ENCODE peak calls at places on chromosomes 6 and 20, in six cellular contexts. P is K562, V is endothelial cell of umbilical vein, L is HL-60, W is Panc1, H is GM23338. S is an unnamed sample.

GRCh38 chr6:26550250-26550993 is 12.3 kb downstream of the HMGN4 start:
- DNase-seq in L (no peak), P (peak), H (peak), V (peak), W (no peak), S (no peak)

GRCh38 chr6:139415365-139415764 is 40.9 kb upstream of the CITED2 start:
- DNase-seq in V (no peak), P (no peak), L (no peak), H (no peak), W (no peak), S (no peak)

GRCh38 chr6:15247750-15248450 is 2.0 kb downstream of the JARID2 start:
- DNase-seq in H (peak), L (no peak), V (peak), W (no peak), P (peak), S (no peak)

GRCh38 chr6:43183441-43183840 is 1.4 kb downstream of the CUL9 start:
- DNase-seq in L (no peak), W (no peak), V (no peak), P (no peak), H (no peak), S (no peak)

GRCh38 chr6:20440291-20440690 is 38.6 kb downstream of the E2F3 start:
- DNase-seq in W (no peak), L (no peak), H (no peak), P (no peak), V (no peak), S (no peak)

GRCh38 chr6:1611572-1612385 is 2.1 kb downstream of the FOXC1 start:
- DNase-seq in W (no peak), H (peak), P (no peak), V (peak), L (no peak), S (no peak)

GRCh38 chr20:32457476-32457986 is 99.4 kb downstream of the ASXL1 start:
- DNase-seq in P (peak), W (no peak), H (peak), L (no peak), V (peak), S (no peak)

GRCh38 chr20:3871549-3872265 is 17.5 kb upstream of the PANK2 start:
- DNase-seq in V (no peak), H (no peak), L (no peak), W (no peak), P (peak), S (no peak)

GRCh38 chr6:27293436-27294152 is 18.5 kb downstream of the POM121L2 start:
- DNase-seq in W (peak), L (no peak), H (peak), P (peak), V (no peak), S (no peak)

GRCh38 chr6:42338573-42339218 is 113.0 kb downstream of the TRERF1 start:
- DNase-seq in W (peak), H (no peak), L (no peak), V (peak), P (no peak), S (no peak)

GRCh38 chr20:63913768-63914167 is 18.8 kb downstream of the DNAJC5 start:
- DNase-seq in V (no peak), P (no peak), W (no peak), L (no peak), H (no peak), S (no peak)

GRCh38 chr6:142857609-142858195 is 87.3 kb downstream of the HIVEP2 start:
- DNase-seq in H (no peak), V (no peak), L (no peak), P (no peak), W (no peak), S (no peak)

GRCh38 chr20:20237093-20237959 is 130.6 kb upstream of the INSM1 start:
- DNase-seq in H (peak), V (peak), P (peak), W (peak), L (no peak), S (no peak)
- TF ChIP-seq POLR2AphosphoS5 in H (no peak), V (no peak), P (no peak), W (no peak), L (no peak), S (no peak)

GRCh38 chr20:36460648-36461599 is 80.4 kb upstream of the MYL9 start:
- DNase-seq in H (peak), W (peak), L (peak), P (peak), V (peak), S (no peak)

GRCh38 chr20:36465109-36466080 is 75.9 kb upstream of the MYL9 start:
- DNase-seq in P (peak), L (no peak), V (peak), W (peak), H (peak), S (peak)

GRCh38 chr20:36461600-36462439 is 79.5 kb upstream of the MYL9 start:
- DNase-seq in H (peak), V (peak), P (peak), L (peak), W (no peak), S (no peak)

GRCh38 chr20:36462440-36463211 is 78.7 kb upstream of the MYL9 start:
- DNase-seq in H (peak), W (no peak), P (no peak), L (no peak), V (peak), S (no peak)

GRCh38 chr20:36463212-36464061 is 77.9 kb upstream of the MYL9 start:
- DNase-seq in H (no peak), P (no peak), V (peak), L (no peak), W (no peak), S (no peak)
- TF ChIP-seq POLR2AphosphoS5 in H (no peak), P (no peak), V (no peak), L (no peak), W (no peak), S (no peak)

DNA sequence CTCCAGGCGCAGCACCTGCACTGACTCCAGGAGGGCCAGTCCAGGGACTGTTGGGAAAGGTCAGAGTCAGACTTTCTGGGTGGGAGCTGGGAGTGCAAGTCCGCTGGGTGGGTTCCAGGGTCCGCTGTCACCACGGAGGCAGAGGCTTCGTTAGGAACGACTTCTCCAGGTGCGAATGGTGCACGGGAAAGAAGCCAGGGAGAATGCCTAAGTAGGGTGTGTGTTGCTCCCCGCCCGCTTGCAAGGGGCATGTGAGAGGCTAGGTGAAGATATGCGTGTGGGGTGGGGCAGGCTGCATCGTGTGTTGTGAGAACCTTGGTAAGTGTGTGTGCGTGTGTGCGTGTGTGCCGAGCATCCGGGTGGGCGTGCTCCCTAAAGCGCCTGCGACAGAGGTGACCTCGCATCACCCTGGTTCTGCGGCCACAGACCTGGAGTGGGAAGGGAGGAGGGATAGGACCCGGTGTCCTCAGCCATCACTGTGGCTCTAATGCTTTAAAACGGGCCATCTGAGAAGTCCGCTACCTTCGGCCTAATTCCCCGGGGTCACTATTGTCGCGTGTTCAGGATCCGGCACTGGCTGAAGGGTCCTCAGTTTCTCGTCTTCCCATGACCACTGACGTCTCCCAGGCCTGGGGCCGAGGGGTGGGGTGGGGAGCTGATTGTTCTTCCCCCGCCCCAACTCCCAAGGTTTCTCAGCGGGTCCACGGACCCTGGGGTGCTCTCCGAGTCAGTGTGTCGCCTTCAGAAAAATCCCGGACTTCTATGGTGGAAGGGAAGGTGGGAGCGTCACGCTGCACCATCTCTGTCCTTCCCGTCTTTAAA is 6.1 kb downstream of the SLC32A1 start:
- DNase-seq in H (peak), L (no peak), V (no peak), P (no peak), W (no peak), S (no peak)
- TF ChIP-seq POLR2AphosphoS5 in H (no peak), L (no peak), V (no peak), P (no peak), W (no peak), S (no peak)

GRCh38 chr6:7166410-7167293 is 58.9 kb downstream of the RREB1 start:
- DNase-seq in L (peak), V (no peak), H (no peak), W (no peak), P (peak), S (no peak)

GRCh38 chr6:7171733-7172132 is 64.0 kb downstream of the RREB1 start:
- DNase-seq in V (no peak), H (no peak), P (no peak), W (no peak), L (no peak), S (no peak)

GRCh38 chr6:7170117-7170732 is 62.5 kb downstream of the RREB1 start:
- DNase-seq in P (no peak), W (no peak), V (no peak), L (no peak), H (no peak), S (no peak)

GRCh38 chr6:7171119-7171518 is 63.4 kb downstream of the RREB1 start:
- DNase-seq in V (no peak), L (no peak), H (no peak), W (no peak), P (no peak), S (no peak)

DNA sequence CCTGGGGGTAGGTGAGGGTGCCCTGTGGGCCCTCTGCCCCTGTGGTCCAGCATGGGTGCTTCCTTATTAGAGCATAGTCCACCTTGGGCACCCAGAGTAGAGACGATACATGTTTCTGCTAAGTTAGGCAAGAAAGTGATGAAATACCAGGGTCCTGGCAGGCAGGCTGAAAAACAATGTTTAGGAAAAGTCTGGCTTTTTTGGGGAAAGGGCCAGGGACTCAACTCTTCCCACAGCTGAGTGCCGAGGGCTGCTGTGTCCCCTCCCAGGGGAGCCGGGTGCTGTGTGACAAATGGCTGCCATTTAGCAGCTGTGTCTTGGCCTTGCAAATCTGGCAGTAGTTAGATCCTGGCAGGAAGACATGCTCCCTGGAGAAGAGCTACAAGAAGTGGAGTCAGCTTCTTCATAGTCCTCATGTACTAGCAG is 61.5 kb downstream of the RREB1 start:
- DNase-seq in V (peak), L (peak), P (no peak), W (no peak), H (no peak), S (no peak)
- TF ChIP-seq POLR2AphosphoS5 in V (no peak), L (no peak), P (no peak), W (no peak), H (no peak), S (no peak)

DNA sequence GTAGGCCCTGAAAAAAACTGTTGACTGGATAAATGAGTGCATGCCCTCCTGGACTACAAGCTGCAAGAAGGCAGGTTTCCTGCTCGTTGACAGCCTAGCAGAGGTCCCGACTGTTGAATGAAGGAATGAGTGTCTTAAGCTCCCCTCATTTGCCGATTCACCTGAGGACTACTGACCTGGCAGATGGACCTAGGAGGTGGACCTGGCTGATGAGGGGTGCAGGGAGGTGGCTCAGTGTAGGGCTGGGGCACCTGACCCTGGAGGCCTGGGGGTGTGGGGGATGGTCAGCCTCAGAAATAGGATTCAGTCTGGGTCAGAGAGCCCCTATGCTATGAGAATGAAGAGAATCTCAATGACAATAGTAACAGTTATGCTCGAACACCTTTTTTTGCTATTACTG is 11.6 kb upstream of the TFAP2C start:
- DNase-seq in P (no peak), W (no peak), V (no peak), L (no peak), H (no peak), S (no peak)
- TF ChIP-seq POLR2AphosphoS5 in P (no peak), W (no peak), V (no peak), L (no peak), H (no peak), S (no peak)

GRCh38 chr20:15913661-15914060 is 659.6 kb downstream of the KIF16B start:
- DNase-seq in P (no peak), V (no peak), H (no peak), L (no peak), W (no peak), S (no peak)

GRCh38 chr20:15919118-15919517 is 654.1 kb downstream of the KIF16B start:
- DNase-seq in V (no peak), W (no peak), H (no peak), P (no peak), L (no peak), S (no peak)

GRCh38 chr20:15918631-15919030 is 654.6 kb downstream of the KIF16B start:
- DNase-seq in W (no peak), P (no peak), H (peak), V (no peak), L (no peak), S (no peak)

GRCh38 chr20:15916623-15917022 is 656.6 kb downstream of the KIF16B start:
- DNase-seq in H (peak), P (no peak), W (no peak), L (no peak), V (no peak), S (no peak)

GRCh38 chr20:15917333-15917732 is 655.9 kb downstream of the KIF16B start:
- DNase-seq in H (no peak), L (no peak), P (no peak), W (no peak), V (no peak), S (no peak)
- TF ChIP-seq POLR2AphosphoS5 in H (no peak), L (no peak), P (no peak), W (no peak), V (no peak), S (no peak)

GRCh38 chr6:47247227-47247797 is 62.4 kb downstream of the TNFRSF21 start:
- DNase-seq in H (no peak), W (no peak), V (peak), P (no peak), L (peak), S (no peak)
- TF ChIP-seq POLR2AphosphoS5 in H (no peak), W (no peak), V (no peak), P (no peak), L (no peak), S (no peak)

DNA sequence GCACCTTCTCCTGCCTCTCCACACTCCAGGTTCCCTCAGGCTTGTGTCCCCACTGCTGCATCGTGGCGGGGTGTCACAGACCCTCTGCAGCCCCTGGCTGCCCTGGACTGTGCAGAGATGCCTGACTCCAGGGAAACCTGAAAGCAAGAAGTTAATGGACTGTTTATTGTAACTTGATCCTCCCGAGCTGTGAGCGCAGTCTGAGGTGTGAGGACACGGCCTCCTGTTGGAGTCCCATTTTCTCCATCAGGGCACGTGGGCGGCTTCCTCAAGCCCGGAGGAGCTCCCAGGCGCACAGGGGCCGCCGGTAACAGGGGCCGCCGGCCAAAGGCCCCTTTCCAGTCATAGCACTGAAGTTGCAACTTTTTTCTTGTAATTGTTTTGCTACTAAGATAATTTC is 16.9 kb downstream of the RBM38 start:
- DNase-seq in H (no peak), P (no peak), W (no peak), L (no peak), V (no peak), S (no peak)
- TF ChIP-seq POLR2AphosphoS5 in H (no peak), P (no peak), W (no peak), L (no peak), V (no peak), S (no peak)

GRCh38 chr20:13862245-13862644 is 77.4 kb downstream of the NDUFAF5 start:
- DNase-seq in V (no peak), L (no peak), H (no peak), P (no peak), W (no peak), S (no peak)

GRCh38 chr20:13865156-13865555 is 80.3 kb downstream of the NDUFAF5 start:
- DNase-seq in H (no peak), V (no peak), P (no peak), L (no peak), W (no peak), S (no peak)

GRCh38 chr20:13863244-13863643 is 78.4 kb downstream of the NDUFAF5 start:
- DNase-seq in H (no peak), V (no peak), W (no peak), P (no peak), L (no peak), S (no peak)

GRCh38 chr20:13868331-13868730 is 83.5 kb downstream of the NDUFAF5 start:
- DNase-seq in V (no peak), L (peak), W (no peak), P (no peak), H (no peak), S (no peak)

DNA sequence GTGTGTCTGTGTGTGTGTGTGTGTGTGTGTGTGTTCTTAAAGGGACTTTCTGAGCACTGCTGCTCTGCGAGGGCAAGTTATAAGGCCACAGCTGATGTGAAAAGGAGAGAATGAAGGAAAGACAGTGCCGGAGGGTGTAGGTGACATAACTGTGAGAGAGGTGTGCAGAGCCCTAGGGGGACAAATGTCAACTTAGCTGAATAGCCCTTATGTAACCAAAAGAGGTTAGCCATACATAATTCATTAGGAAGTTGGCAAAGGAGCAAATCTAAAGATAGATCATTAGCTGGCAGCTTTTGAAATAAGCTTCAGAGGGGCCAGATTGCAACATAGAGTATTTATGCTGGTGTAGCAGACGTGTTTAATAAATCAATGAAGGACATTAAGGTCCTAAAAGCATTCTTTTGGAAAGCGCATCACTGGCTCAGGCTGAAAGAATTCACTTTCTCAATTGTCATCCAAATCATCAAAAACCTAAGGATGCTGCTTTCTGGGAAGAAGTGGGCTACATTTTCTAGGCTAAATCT is 81.1 kb downstream of the NDUFAF5 start:
- DNase-seq in L (peak), P (no peak), V (no peak), H (no peak), W (no peak), S (no peak)
- TF ChIP-seq POLR2AphosphoS5 in L (no peak), P (no peak), V (no peak), H (no peak), W (no peak), S (no peak)

DNA sequence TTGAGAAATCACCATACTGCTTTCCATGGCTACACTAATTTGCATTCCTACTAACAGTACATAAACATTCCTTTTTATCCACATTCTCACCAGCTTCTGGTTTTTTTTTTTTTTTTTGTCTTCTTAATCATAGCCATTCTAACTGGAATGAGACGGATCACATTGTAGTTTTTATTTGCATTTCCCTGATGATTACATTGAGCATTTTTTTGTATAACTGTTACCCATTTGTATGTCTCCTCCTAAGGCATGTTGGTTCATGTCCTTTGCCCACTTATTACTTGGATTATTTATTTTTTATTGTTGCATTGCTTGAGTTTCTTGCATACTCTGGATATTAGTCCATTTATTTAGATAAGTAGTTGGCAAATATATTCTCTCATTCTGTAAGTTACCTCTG is 258.0 kb downstream of the MEI4 start:
- DNase-seq in L (no peak), V (no peak), W (no peak), H (no peak), P (no peak), S (no peak)
- TF ChIP-seq POLR2AphosphoS5 in L (no peak), V (no peak), W (no peak), H (no peak), P (no peak), S (no peak)